ENCODE peak calls at places on chromosomes 11 and 22, in seven cellular contexts. One of them, this sample, is unnamed.

GRCh38 chr11:111698852-111699559 is 67.2 kb downstream of the PPP2R1B start:
- DNase-seq in K562: peak; percentile 84
- DNase-seq in bronchial epithelial cell: no peak
- DNase-seq in H9: no peak
- DNase-seq in cardiac muscle cell: no peak
- DNase-seq in spleen: no peak
- DNase-seq in HepG2: no peak
- DNase-seq in this sample: no peak

GRCh38 chr11:69971741-69972140 is 106.4 kb upstream of the ANO1 start:
- DNase-seq in K562: no peak
- DNase-seq in cardiac muscle cell: no peak
- DNase-seq in H9: no peak
- DNase-seq in spleen: no peak
- DNase-seq in HepG2: no peak
- DNase-seq in bronchial epithelial cell: no peak
- DNase-seq in this sample: no peak

GRCh38 chr11:126384053-126384335 is 28.5 kb downstream of the ST3GAL4 start:
- DNase-seq in spleen: no peak
- DNase-seq in cardiac muscle cell: no peak
- DNase-seq in H9: no peak
- DNase-seq in bronchial epithelial cell: no peak
- DNase-seq in HepG2: no peak
- DNase-seq in K562: no peak
- DNase-seq in this sample: no peak

GRCh38 chr11:23727821-23728220 is 769.0 kb upstream of the LUZP2 start:
- DNase-seq in HepG2: no peak
- DNase-seq in bronchial epithelial cell: peak; percentile 88
- DNase-seq in H9: no peak
- DNase-seq in K562: no peak
- DNase-seq in cardiac muscle cell: peak; percentile 43
- DNase-seq in spleen: no peak
- DNase-seq in this sample: no peak

GRCh38 chr11:77418155-77418980 is 55.5 kb downstream of the PAK1 start:
- DNase-seq in bronchial epithelial cell: no peak
- DNase-seq in K562: no peak
- DNase-seq in spleen: no peak
- DNase-seq in H9: no peak
- DNase-seq in HepG2: no peak
- DNase-seq in cardiac muscle cell: no peak
- DNase-seq in this sample: no peak

GRCh38 chr11:65559951-65560537 is 1.9 kb upstream of the LTBP3 start:
- DNase-seq in cardiac muscle cell: peak; percentile 62
- DNase-seq in K562: no peak
- DNase-seq in spleen: no peak
- DNase-seq in H9: peak; percentile 63
- DNase-seq in HepG2: peak; percentile 64
- DNase-seq in bronchial epithelial cell: peak; percentile 62
- DNase-seq in this sample: no peak

GRCh38 chr11:110172666-110173065 is 79.5 kb downstream of the ZC3H12C start:
- DNase-seq in spleen: no peak
- DNase-seq in H9: no peak
- DNase-seq in bronchial epithelial cell: no peak
- DNase-seq in HepG2: no peak
- DNase-seq in cardiac muscle cell: no peak
- DNase-seq in K562: no peak
- DNase-seq in this sample: no peak

GRCh38 chr11:96341237-96342130 is 1.5 kb downstream of the MAML2 start:
- DNase-seq in K562: peak; percentile 76
- DNase-seq in HepG2: peak; percentile 44
- DNase-seq in spleen: peak; percentile 91
- DNase-seq in H9: peak; percentile 61
- DNase-seq in bronchial epithelial cell: no peak
- DNase-seq in cardiac muscle cell: peak; percentile 61
- DNase-seq in this sample: peak; percentile 86

GRCh38 chr22:49046546-49047305 is 780.9 kb downstream of the BRD1 start:
- DNase-seq in bronchial epithelial cell: no peak
- DNase-seq in H9: peak; percentile 92
- DNase-seq in K562: peak; percentile 69
- DNase-seq in HepG2: peak; percentile 50
- DNase-seq in spleen: no peak
- DNase-seq in cardiac muscle cell: no peak
- DNase-seq in this sample: no peak

GRCh38 chr11:110131386-110132123 is 38.4 kb downstream of the ZC3H12C start:
- DNase-seq in HepG2: no peak
- DNase-seq in K562: no peak
- DNase-seq in bronchial epithelial cell: peak; percentile 86
- DNase-seq in spleen: no peak
- DNase-seq in H9: no peak
- DNase-seq in cardiac muscle cell: no peak
- DNase-seq in this sample: no peak

GRCh38 chr11:2566223-2567025 is 121.6 kb downstream of the KCNQ1 start:
- DNase-seq in cardiac muscle cell: peak; percentile 10
- DNase-seq in H9: no peak
- DNase-seq in K562: peak; percentile 32
- DNase-seq in spleen: peak; percentile 54
- DNase-seq in bronchial epithelial cell: no peak
- DNase-seq in HepG2: no peak
- DNase-seq in this sample: no peak

DNA sequence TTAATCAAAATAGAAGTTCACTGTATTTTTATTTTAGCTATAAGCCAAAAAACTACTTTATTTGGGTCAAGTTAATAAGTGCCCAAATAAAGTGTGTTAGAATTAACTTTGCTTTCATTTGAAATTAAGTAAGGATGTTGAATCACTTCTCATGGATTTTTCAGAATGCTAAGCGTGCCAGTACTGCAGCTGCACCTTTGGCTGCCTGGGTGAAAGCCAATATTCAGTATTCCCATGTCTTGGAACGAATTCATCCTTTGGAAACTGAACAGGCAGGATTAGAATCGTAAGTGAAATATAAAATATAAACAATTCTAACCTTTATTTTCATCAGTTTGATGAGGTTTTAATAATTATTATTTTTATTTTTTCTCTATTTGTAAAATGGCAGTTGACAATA is 113.6 kb downstream of the DYNC2H1 start:
- DNase-seq in spleen: no peak
- DNase-seq in H9: no peak
- DNase-seq in HepG2: no peak
- DNase-seq in cardiac muscle cell: peak; percentile 33
- DNase-seq in K562: no peak
- DNase-seq in bronchial epithelial cell: no peak
- DNase-seq in this sample: no peak
- TF ChIP-seq CTCF in spleen: no peak
- TF ChIP-seq CTCF in H9: no peak
- TF ChIP-seq CTCF in HepG2: no peak
- TF ChIP-seq CTCF in cardiac muscle cell: no peak
- TF ChIP-seq CTCF in K562: no peak
- TF ChIP-seq CTCF in bronchial epithelial cell: no peak
- TF ChIP-seq CTCF in this sample: no peak

DNA sequence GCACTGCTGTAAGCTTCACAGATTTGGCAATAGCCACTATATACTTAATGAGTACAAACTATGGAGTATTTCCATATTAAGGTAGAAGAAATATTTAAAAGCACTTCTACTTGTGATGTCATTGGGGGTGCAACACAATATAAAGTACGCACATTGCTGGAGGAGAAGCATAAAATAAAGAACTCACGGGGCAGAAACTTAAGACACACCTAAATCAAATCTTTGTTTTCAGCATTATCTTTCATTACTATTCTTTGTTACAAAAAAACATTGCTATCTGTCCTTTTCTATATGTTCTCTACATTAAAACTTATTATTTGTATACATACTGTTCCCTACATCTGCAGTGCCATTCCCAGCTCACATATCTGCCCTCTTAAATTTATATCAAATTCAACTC is 93.3 kb upstream of the VPREB1 start:
- DNase-seq in K562: no peak
- DNase-seq in H9: no peak
- DNase-seq in spleen: no peak
- DNase-seq in cardiac muscle cell: no peak
- DNase-seq in HepG2: no peak
- DNase-seq in bronchial epithelial cell: no peak
- DNase-seq in this sample: no peak
- H3K27me3 ChIP-seq in K562: peaks cover 15% of the 10 kb centered on the region
- H3K27me3 ChIP-seq in H9: peaks cover 49% of the 10 kb centered on the region
- H3K27me3 ChIP-seq in spleen: peaks cover 29% of the 10 kb centered on the region
- H3K27me3 ChIP-seq in cardiac muscle cell: peaks cover 98% of the 10 kb centered on the region
- H3K27me3 ChIP-seq in HepG2: no peaks in the 10 kb centered on the region
- H3K27me3 ChIP-seq in bronchial epithelial cell: peaks cover 4% of the 10 kb centered on the region
- H3K27me3 ChIP-seq in this sample: no peaks in the 10 kb centered on the region

DNA sequence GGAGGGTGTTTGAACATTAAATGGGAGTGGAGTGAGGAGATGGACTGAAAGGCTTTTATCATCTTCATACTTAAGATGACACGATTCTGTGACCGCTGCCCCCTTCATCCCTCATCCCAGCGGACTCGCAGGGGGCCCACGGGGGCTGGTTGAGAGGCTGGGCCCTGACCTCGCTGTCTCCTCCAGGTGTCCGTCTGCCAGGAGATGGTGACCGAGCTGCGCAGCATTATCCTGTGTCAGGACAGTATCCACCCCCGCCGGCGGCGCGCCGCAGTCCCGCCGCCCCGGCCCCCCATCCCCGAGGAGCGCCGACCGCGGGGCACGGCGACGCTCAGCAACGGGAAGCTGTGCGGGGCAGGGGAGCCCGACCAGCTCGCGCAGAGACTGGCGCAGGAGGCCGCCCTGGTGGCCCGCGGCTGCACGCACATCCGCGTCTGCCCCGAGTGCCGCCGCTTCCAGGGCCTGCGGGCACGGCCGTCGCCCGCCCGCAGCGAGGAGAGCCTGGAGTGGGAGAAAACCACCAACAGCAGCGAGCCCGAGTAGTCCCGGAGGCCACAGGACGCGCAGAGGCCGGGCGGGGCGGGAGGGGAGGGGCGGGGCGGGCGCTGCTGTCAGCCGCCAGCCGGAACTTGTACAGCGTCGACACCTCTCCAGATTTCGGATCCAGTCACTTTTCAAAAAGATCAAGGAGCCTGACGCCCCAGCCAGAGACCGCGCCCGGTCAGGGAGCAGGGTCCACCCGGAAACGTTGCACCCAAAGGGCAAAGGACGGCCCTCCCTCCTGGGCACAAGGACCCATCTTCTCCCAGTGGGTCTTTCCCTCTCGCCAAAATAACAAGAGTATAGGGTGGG is 38.0 kb upstream of the TBCEL start:
- DNase-seq in HepG2: peak; percentile 15
- DNase-seq in spleen: peak; percentile 76
- DNase-seq in bronchial epithelial cell: peak; percentile 24
- DNase-seq in cardiac muscle cell: peak; percentile 72
- DNase-seq in K562: peak; percentile 21
- DNase-seq in H9: peak; percentile 73
- DNase-seq in this sample: peak; percentile 32
- TF ChIP-seq CTCF in HepG2: peak; percentile 29
- TF ChIP-seq CTCF in spleen: no peak
- TF ChIP-seq CTCF in bronchial epithelial cell: peak; percentile 28
- TF ChIP-seq CTCF in cardiac muscle cell: peak; percentile 19
- TF ChIP-seq CTCF in K562: peak; percentile 10
- TF ChIP-seq CTCF in H9: peak; percentile 46
- TF ChIP-seq CTCF in this sample: no peak

GRCh38 chr11:117623831-117624271 is 173.2 kb downstream of the DSCAML1 start:
- DNase-seq in spleen: no peak
- DNase-seq in bronchial epithelial cell: no peak
- DNase-seq in cardiac muscle cell: no peak
- DNase-seq in H9: no peak
- DNase-seq in K562: no peak
- DNase-seq in HepG2: no peak
- DNase-seq in this sample: no peak
- H3K27me3 ChIP-seq in spleen: no peaks in the 10 kb centered on the region
- H3K27me3 ChIP-seq in bronchial epithelial cell: no peaks in the 10 kb centered on the region
- H3K27me3 ChIP-seq in cardiac muscle cell: no peaks in the 10 kb centered on the region
- H3K27me3 ChIP-seq in H9: no peaks in the 10 kb centered on the region
- H3K27me3 ChIP-seq in K562: peaks cover 32% of the 10 kb centered on the region
- H3K27me3 ChIP-seq in HepG2: peaks cover 3% of the 10 kb centered on the region
- H3K27me3 ChIP-seq in this sample: peaks cover 3% of the 10 kb centered on the region

DNA sequence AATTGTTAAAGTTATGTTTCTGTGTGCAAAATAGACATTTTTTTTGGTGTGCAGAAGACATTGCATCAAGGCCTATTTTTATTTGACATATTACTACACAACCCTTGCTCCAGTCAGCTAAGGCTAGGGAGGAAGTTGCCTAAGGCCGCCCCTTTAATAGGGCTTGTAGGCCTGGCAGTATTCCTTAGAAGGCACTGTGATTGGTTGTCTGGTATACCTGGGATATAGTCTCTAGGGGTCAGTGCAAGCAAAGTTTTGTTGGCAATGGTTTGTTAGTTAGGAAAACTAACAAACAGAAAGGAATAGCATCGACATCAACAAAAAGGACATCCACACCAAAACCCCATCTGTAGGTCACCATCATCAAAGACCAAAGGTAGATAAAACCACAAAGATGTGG is 16.9 kb downstream of the CCDC15 start:
- DNase-seq in HepG2: peak; percentile 27
- DNase-seq in cardiac muscle cell: peak; percentile 50
- DNase-seq in H9: peak; percentile 45
- DNase-seq in bronchial epithelial cell: peak; percentile 75
- DNase-seq in K562: peak; percentile 29
- DNase-seq in spleen: no peak
- DNase-seq in this sample: no peak
- TF ChIP-seq CTCF in HepG2: peak; percentile 55
- TF ChIP-seq CTCF in cardiac muscle cell: no peak
- TF ChIP-seq CTCF in H9: peak; percentile 54
- TF ChIP-seq CTCF in bronchial epithelial cell: peak; percentile 37
- TF ChIP-seq CTCF in K562: peak; percentile 24
- TF ChIP-seq CTCF in spleen: no peak
- TF ChIP-seq CTCF in this sample: peak; percentile 11

DNA sequence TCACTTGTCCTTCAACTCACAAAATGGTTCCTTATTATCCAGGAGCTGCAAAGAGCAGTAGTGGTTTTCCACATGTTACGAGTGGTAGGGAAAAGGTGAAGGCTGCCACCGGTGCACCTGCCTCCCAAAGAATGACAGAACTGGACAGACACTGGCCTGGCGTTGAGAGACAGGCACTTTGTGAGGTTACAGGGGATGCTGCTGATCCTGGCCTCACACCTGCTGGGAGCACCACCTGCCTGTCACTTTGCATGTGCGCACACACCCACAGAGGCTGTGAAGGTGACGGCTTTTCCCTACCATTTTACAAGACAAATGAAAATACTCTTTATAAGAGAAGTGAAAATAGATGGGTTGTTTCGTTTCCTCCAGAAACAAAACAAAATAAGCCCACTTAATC is 175.3 kb upstream of the B3GAT1 start:
- DNase-seq in HepG2: no peak
- DNase-seq in spleen: no peak
- DNase-seq in K562: no peak
- DNase-seq in cardiac muscle cell: no peak
- DNase-seq in bronchial epithelial cell: no peak
- DNase-seq in H9: peak; percentile 8
- DNase-seq in this sample: no peak
- H3K27me3 ChIP-seq in HepG2: peaks cover 1% of the 10 kb centered on the region
- H3K27me3 ChIP-seq in spleen: peaks cover 16% of the 10 kb centered on the region
- H3K27me3 ChIP-seq in K562: peaks cover 23% of the 10 kb centered on the region
- H3K27me3 ChIP-seq in cardiac muscle cell: peaks cover 27% of the 10 kb centered on the region
- H3K27me3 ChIP-seq in bronchial epithelial cell: no peaks in the 10 kb centered on the region
- H3K27me3 ChIP-seq in H9: no peaks in the 10 kb centered on the region
- H3K27me3 ChIP-seq in this sample: peaks cover 2% of the 10 kb centered on the region

GRCh38 chr11:17036666-17037658 is 22.7 kb upstream of the PLEKHA7 start:
- DNase-seq in HepG2: peak; percentile 66
- DNase-seq in cardiac muscle cell: no peak
- DNase-seq in K562: no peak
- DNase-seq in spleen: no peak
- DNase-seq in bronchial epithelial cell: no peak
- DNase-seq in H9: peak; percentile 72
- DNase-seq in this sample: no peak
- TF ChIP-seq CTCF in HepG2: peak; percentile 74
- TF ChIP-seq CTCF in cardiac muscle cell: peak; percentile 8
- TF ChIP-seq CTCF in K562: peak; percentile 22
- TF ChIP-seq CTCF in spleen: no peak
- TF ChIP-seq CTCF in bronchial epithelial cell: peak; percentile 23
- TF ChIP-seq CTCF in H9: peak; percentile 67
- TF ChIP-seq CTCF in this sample: peak; percentile 34

GRCh38 chr11:12007230-12007593 is 1.2 kb downstream of the DKK3 start:
- DNase-seq in cardiac muscle cell: no peak
- DNase-seq in bronchial epithelial cell: no peak
- DNase-seq in K562: no peak
- DNase-seq in H9: peak; percentile 42
- DNase-seq in HepG2: no peak
- DNase-seq in spleen: no peak
- DNase-seq in this sample: no peak
- H3K27me3 ChIP-seq in cardiac muscle cell: peaks cover 7% of the 10 kb centered on the region
- H3K27me3 ChIP-seq in bronchial epithelial cell: no peaks in the 10 kb centered on the region
- H3K27me3 ChIP-seq in K562: peaks cover 54% of the 10 kb centered on the region
- H3K27me3 ChIP-seq in H9: no peaks in the 10 kb centered on the region
- H3K27me3 ChIP-seq in HepG2: peaks cover 6% of the 10 kb centered on the region
- H3K27me3 ChIP-seq in spleen: peaks cover 80% of the 10 kb centered on the region
- H3K27me3 ChIP-seq in this sample: peaks cover 10% of the 10 kb centered on the region